ENCODE peak calls at places on chromosomes 3 and 15, in six cellular contexts. S, J, K, H, C and U are unnamed samples.

GRCh38 chr3:72820405-72820804 is 27.8 kb downstream of the SHQ1 start:
- DNase-seq in S (peak; percentile 49), J (no peak), K (no peak), H (no peak), C (no peak), U (no peak)

GRCh38 chr3:71048948-71049347 is 534.6 kb downstream of the FOXP1 start:
- DNase-seq in S (no peak), J (no peak), K (no peak), H (no peak), C (no peak), U (no peak)

GRCh38 chr3:98784666-98785600 is 21.8 kb downstream of the ST3GAL6 start:
- DNase-seq in S (no peak), J (no peak), K (no peak), H (no peak), C (no peak), U (no peak)

GRCh38 chr3:117671707-117672318 is 962.2 kb downstream of the TUSC7 start:
- DNase-seq in S (no peak), J (no peak), K (peak; percentile 84), H (peak; percentile 26), C (no peak), U (no peak)

GRCh38 chr3:27357665-27358258 is 11.4 kb downstream of the NEK10 start:
- DNase-seq in S (peak; percentile 64), J (no peak), K (peak; percentile 71), H (no peak), C (no peak), U (peak; percentile 41)

GRCh38 chr15:59185725-59186124 is 20.9 kb upstream of the LDHAL6B start:
- DNase-seq in S (no peak), J (no peak), K (no peak), H (no peak), C (no peak), U (no peak)

GRCh38 chr3:47556351-47556750 is 22.3 kb downstream of the CSPG5 start:
- DNase-seq in S (no peak), J (no peak), K (no peak), H (no peak), C (no peak), U (no peak)

GRCh38 chr3:190041333-190042041 is 79.2 kb downstream of the P3H2 start:
- DNase-seq in S (peak; percentile 49), J (no peak), K (no peak), H (no peak), C (no peak), U (no peak)

GRCh38 chr3:23198801-23199200 is 4.3 kb upstream of the UBE2E2 start:
- DNase-seq in S (no peak), J (no peak), K (no peak), H (no peak), C (no peak), U (no peak)

GRCh38 chr3:156474560-156475389 is 80.1 kb downstream of the SSR3 start:
- DNase-seq in S (peak; percentile 40), J (no peak), K (peak; percentile 55), H (no peak), C (no peak), U (no peak)

DNA sequence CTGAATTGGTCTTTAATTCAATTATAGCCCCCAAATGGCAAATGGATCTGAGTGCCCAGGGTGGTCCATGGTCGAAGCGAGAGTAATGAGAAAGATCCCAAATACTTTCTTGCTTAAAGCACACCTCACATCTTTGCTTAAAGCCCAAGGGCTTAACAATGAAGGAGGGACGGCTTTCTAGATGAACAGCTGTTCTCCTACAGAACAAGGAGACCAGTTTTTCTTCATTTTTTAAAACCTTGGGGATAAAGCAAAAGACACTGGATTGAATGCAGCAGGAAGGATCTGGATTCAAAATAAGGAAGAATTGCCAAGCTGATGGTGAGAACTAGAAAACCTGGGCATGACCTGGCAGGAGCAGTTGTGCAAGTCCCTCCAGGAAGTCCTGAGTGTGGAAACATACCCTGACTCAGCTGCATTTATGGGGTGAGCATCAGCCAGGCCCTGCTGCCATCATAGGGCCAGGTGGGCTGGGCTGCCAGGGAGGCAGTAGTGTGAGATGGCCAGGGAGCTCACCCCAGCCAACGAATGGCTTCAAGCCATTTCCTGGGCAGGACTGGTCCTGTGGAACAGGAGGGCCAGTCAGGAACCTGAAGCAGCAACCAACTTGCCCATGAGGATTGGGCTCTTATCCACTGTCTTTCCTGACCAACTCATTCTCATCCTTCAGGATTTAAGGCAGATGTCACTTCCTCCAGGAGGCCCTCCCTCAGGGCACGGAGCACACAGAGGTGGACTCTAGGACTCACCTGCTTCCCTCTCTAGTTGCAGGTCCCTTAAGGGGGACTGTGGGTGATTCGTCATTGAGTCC is 18.4 kb upstream of the RHCG start:
- DNase-seq in S (no peak), J (no peak), K (no peak), H (no peak), C (no peak), U (no peak)
- TF ChIP-seq CTCF in S (no peak), J (no peak), K (no peak), H (no peak), C (no peak), U (no peak)

DNA sequence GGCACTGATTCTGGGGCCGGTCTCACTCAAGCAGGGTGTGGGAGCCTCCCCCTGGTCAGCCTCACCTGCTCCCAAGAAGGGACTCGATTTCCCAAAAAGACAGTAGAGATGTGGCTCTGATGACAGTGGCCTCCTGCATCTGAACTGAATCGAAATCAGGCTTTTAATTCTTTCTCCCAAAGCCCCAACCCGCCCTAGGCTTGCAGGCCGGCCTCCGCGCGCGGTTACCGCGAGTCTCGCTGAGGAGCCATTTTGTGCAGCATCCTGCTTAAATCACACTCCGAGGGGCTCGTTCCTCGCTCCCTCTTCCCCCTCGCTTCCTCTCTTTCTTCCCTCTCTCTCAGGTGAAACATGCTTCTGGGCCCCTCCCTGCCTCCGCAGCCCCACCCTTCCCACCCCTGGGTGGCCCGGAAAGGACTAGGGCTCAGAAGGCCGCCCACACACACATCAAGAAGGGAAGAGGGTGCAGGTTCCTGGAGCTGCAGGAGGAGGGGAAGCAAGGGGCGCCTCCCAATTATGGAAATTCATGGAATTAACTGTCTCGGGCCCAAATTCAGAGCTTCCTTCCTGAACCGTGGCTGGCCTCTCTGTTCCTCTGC is 30.9 kb upstream of the POLG start:
- DNase-seq in S (no peak), J (no peak), K (no peak), H (no peak), C (no peak), U (no peak)
- H3K27me3 ChIP-seq in S (peaks cover 6% of the 10 kb centered on the region), J (peaks cover 100% of the 10 kb centered on the region), K (peaks cover 100% of the 10 kb centered on the region), H (peaks cover 99% of the 10 kb centered on the region), C (no peaks in the 10 kb centered on the region), U (peaks cover 100% of the 10 kb centered on the region)

GRCh38 chr3:57682284-57682683 is 10.6 kb downstream of the DENND6A start:
- DNase-seq in S (no peak), J (no peak), K (no peak), H (no peak), C (no peak), U (no peak)
- TF ChIP-seq CTCF in S (no peak), J (peak; percentile 7), K (peak; percentile 36), H (no peak), C (no peak), U (no peak)

GRCh38 chr3:87673132-87673531 is 385.7 kb downstream of the CGGBP1 start:
- DNase-seq in S (no peak), J (no peak), K (no peak), H (no peak), C (no peak), U (no peak)
- H3K27me3 ChIP-seq in S (no peaks in the 10 kb centered on the region), J (no peaks in the 10 kb centered on the region), K (no peaks in the 10 kb centered on the region), H (no peaks in the 10 kb centered on the region), C (no peaks in the 10 kb centered on the region), U (no peaks in the 10 kb centered on the region)

DNA sequence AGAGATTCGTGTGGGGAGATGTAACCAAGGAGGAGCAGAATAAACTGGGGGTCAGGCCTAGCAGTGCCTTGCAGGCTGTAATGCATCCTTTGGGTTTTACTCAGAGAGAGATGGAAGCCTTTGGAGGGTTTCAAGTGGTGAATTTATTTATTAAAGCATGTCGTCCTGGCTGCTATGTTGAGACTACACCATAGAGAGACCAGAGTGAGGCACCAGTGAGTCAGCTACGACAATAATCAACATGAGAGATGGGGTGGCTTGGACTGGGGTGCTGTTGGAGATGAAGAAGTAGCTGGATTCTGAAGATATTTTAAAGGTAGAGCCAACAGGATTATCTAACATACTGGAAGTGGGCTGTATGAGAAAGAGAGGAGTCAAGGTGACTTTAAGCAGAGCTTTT is 335.3 kb upstream of the ARHGEF26 start:
- DNase-seq in S (no peak), J (no peak), K (no peak), H (no peak), C (no peak), U (no peak)
- TF ChIP-seq CTCF in S (no peak), J (no peak), K (no peak), H (no peak), C (no peak), U (no peak)

DNA sequence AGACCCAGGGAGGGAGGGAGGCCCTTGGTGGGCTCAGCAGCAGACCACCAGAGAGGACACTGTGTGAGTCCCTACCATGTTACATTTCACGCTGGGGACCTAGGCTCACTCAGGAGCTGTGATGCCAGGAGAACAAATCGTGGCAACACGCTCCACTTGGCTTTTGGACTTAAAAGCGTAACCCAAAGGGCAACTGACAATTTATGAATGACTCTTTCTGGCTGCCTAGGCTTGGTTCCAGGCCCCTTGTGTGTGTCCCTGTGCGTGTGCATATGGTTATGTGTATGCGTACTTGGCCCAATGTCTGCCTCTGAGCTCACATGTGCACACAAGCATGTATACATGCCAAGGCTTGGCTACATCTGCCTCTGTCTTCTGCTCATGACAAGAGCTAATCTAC is 59.9 kb upstream of the INSYN1 start:
- DNase-seq in S (no peak), J (no peak), K (no peak), H (no peak), C (no peak), U (no peak)
- H3K27me3 ChIP-seq in S (no peaks in the 10 kb centered on the region), J (no peaks in the 10 kb centered on the region), K (no peaks in the 10 kb centered on the region), H (no peaks in the 10 kb centered on the region), C (no peaks in the 10 kb centered on the region), U (peaks cover 8% of the 10 kb centered on the region)

DNA sequence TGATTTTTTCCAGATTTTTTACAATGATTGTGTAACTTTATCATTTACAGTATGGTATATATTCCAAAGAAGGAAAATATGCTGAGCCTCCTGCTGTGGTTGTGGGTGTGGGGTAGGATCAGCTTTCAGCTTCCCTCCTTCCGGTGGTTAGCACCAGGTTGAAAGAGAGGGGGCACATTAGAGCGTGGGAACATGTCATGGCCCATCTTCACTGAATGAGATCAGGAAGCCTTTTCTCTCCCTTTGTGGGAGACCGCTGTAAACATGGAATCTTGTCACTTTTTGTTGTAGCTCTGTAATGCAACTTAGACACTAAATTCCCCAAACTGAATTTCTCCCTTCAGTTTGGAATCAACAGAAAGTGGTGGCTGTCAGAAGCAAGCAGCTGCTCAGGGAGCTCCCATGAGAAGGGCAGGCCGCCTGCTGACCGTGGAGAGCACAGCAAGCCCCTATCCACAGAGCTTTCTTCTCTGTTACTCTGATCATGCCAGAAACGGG is 86.7 kb upstream of the LIMD1 start:
- DNase-seq in S (peak; percentile 44), J (no peak), K (peak; percentile 73), H (peak; percentile 71), C (no peak), U (no peak)
- TF ChIP-seq CTCF in S (no peak), J (peak; percentile 35), K (peak; percentile 58), H (peak; percentile 30), C (no peak), U (peak; percentile 18)

GRCh38 chr15:70099966-70100494 is 2.3 kb upstream of the TLE3 start:
- DNase-seq in S (no peak), J (no peak), K (peak; percentile 54), H (no peak), C (no peak), U (no peak)
- H3K27me3 ChIP-seq in S (no peaks in the 10 kb centered on the region), J (no peaks in the 10 kb centered on the region), K (no peaks in the 10 kb centered on the region), H (no peaks in the 10 kb centered on the region), C (no peaks in the 10 kb centered on the region), U (no peaks in the 10 kb centered on the region)